ENCODE peak calls at places on chromosome 10, in nine cellular contexts. One of them, this sample, is unnamed.

GRCh38 chr10:84194424-84195043 is at the start of gene CDHR1:
- DNase-seq in AML-193: no peak
- DNase-seq in Peyer's patch: peak
- DNase-seq in stimulated activated CD4-positive, alpha-beta T cell treated with anti-CD3 and anti-CD28 coated beads, Interleukin-1b, Interleukin-23, amount 100 ng/mL, for 4 hours: peak
- DNase-seq in GM03348: peak
- DNase-seq in CD4-positive, alpha-beta T cell: no peak
- DNase-seq in activated naive CD4-positive, alpha-beta T cell: no peak
- DNase-seq in stimulated activated naive CD8-positive, alpha-beta T cell treated with anti-CD3 and anti-CD28 coated beads, Interleukin-15, amount 100 ng/mL, for 72 hours: peak
- DNase-seq in T-helper 2 cell: no peak
- DNase-seq in this sample: no peak

GRCh38 chr10:128054163-128054970 is 71.9 kb downstream of the MKI67 start:
- DNase-seq in AML-193: no peak
- DNase-seq in Peyer's patch: no peak
- DNase-seq in stimulated activated CD4-positive, alpha-beta T cell treated with anti-CD3 and anti-CD28 coated beads, Interleukin-1b, Interleukin-23, amount 100 ng/mL, for 4 hours: no peak
- DNase-seq in GM03348: no peak
- DNase-seq in CD4-positive, alpha-beta T cell: no peak
- DNase-seq in activated naive CD4-positive, alpha-beta T cell: no peak
- DNase-seq in stimulated activated naive CD8-positive, alpha-beta T cell treated with anti-CD3 and anti-CD28 coated beads, Interleukin-15, amount 100 ng/mL, for 72 hours: no peak
- DNase-seq in T-helper 2 cell: no peak
- DNase-seq in this sample: no peak

GRCh38 chr10:68208424-68209042 is 23.4 kb downstream of the ATOH7 start:
- DNase-seq in AML-193: peak
- DNase-seq in Peyer's patch: peak
- DNase-seq in stimulated activated CD4-positive, alpha-beta T cell treated with anti-CD3 and anti-CD28 coated beads, Interleukin-1b, Interleukin-23, amount 100 ng/mL, for 4 hours: no peak
- DNase-seq in GM03348: peak
- DNase-seq in CD4-positive, alpha-beta T cell: no peak
- DNase-seq in activated naive CD4-positive, alpha-beta T cell: no peak
- DNase-seq in stimulated activated naive CD8-positive, alpha-beta T cell treated with anti-CD3 and anti-CD28 coated beads, Interleukin-15, amount 100 ng/mL, for 72 hours: peak
- DNase-seq in T-helper 2 cell: no peak
- DNase-seq in this sample: no peak

GRCh38 chr10:24153537-24153936 is 55.4 kb upstream of the KIAA1217 start:
- DNase-seq in AML-193: no peak
- DNase-seq in Peyer's patch: no peak
- DNase-seq in stimulated activated CD4-positive, alpha-beta T cell treated with anti-CD3 and anti-CD28 coated beads, Interleukin-1b, Interleukin-23, amount 100 ng/mL, for 4 hours: no peak
- DNase-seq in GM03348: no peak
- DNase-seq in CD4-positive, alpha-beta T cell: no peak
- DNase-seq in activated naive CD4-positive, alpha-beta T cell: no peak
- DNase-seq in stimulated activated naive CD8-positive, alpha-beta T cell treated with anti-CD3 and anti-CD28 coated beads, Interleukin-15, amount 100 ng/mL, for 72 hours: no peak
- DNase-seq in T-helper 2 cell: no peak
- DNase-seq in this sample: no peak

GRCh38 chr10:133044502-133044901 is 43.2 kb upstream of the ADGRA1 start:
- DNase-seq in AML-193: no peak
- DNase-seq in Peyer's patch: no peak
- DNase-seq in stimulated activated CD4-positive, alpha-beta T cell treated with anti-CD3 and anti-CD28 coated beads, Interleukin-1b, Interleukin-23, amount 100 ng/mL, for 4 hours: no peak
- DNase-seq in GM03348: no peak
- DNase-seq in CD4-positive, alpha-beta T cell: no peak
- DNase-seq in activated naive CD4-positive, alpha-beta T cell: no peak
- DNase-seq in stimulated activated naive CD8-positive, alpha-beta T cell treated with anti-CD3 and anti-CD28 coated beads, Interleukin-15, amount 100 ng/mL, for 72 hours: no peak
- DNase-seq in T-helper 2 cell: no peak
- DNase-seq in this sample: no peak

GRCh38 chr10:29897999-29898716 is 161.2 kb downstream of the JCAD start:
- DNase-seq in AML-193: no peak
- DNase-seq in Peyer's patch: no peak
- DNase-seq in stimulated activated CD4-positive, alpha-beta T cell treated with anti-CD3 and anti-CD28 coated beads, Interleukin-1b, Interleukin-23, amount 100 ng/mL, for 4 hours: no peak
- DNase-seq in GM03348: no peak
- DNase-seq in CD4-positive, alpha-beta T cell: no peak
- DNase-seq in activated naive CD4-positive, alpha-beta T cell: no peak
- DNase-seq in stimulated activated naive CD8-positive, alpha-beta T cell treated with anti-CD3 and anti-CD28 coated beads, Interleukin-15, amount 100 ng/mL, for 72 hours: no peak
- DNase-seq in T-helper 2 cell: no peak
- DNase-seq in this sample: no peak

GRCh38 chr10:72251635-72252034 is 22.1 kb upstream of the DDIT4 start:
- DNase-seq in AML-193: no peak
- DNase-seq in Peyer's patch: no peak
- DNase-seq in stimulated activated CD4-positive, alpha-beta T cell treated with anti-CD3 and anti-CD28 coated beads, Interleukin-1b, Interleukin-23, amount 100 ng/mL, for 4 hours: no peak
- DNase-seq in GM03348: no peak
- DNase-seq in CD4-positive, alpha-beta T cell: no peak
- DNase-seq in activated naive CD4-positive, alpha-beta T cell: no peak
- DNase-seq in stimulated activated naive CD8-positive, alpha-beta T cell treated with anti-CD3 and anti-CD28 coated beads, Interleukin-15, amount 100 ng/mL, for 72 hours: no peak
- DNase-seq in T-helper 2 cell: no peak
- DNase-seq in this sample: no peak

GRCh38 chr10:77863446-77863845 is 63.1 kb downstream of the DLG5 start:
- DNase-seq in AML-193: no peak
- DNase-seq in Peyer's patch: no peak
- DNase-seq in stimulated activated CD4-positive, alpha-beta T cell treated with anti-CD3 and anti-CD28 coated beads, Interleukin-1b, Interleukin-23, amount 100 ng/mL, for 4 hours: no peak
- DNase-seq in GM03348: no peak
- DNase-seq in CD4-positive, alpha-beta T cell: no peak
- DNase-seq in activated naive CD4-positive, alpha-beta T cell: no peak
- DNase-seq in stimulated activated naive CD8-positive, alpha-beta T cell treated with anti-CD3 and anti-CD28 coated beads, Interleukin-15, amount 100 ng/mL, for 72 hours: no peak
- DNase-seq in T-helper 2 cell: no peak
- DNase-seq in this sample: no peak

GRCh38 chr10:80684217-80684616 is 146.5 kb downstream of the SH2D4B start:
- DNase-seq in AML-193: peak
- DNase-seq in Peyer's patch: no peak
- DNase-seq in stimulated activated CD4-positive, alpha-beta T cell treated with anti-CD3 and anti-CD28 coated beads, Interleukin-1b, Interleukin-23, amount 100 ng/mL, for 4 hours: no peak
- DNase-seq in GM03348: peak
- DNase-seq in CD4-positive, alpha-beta T cell: no peak
- DNase-seq in activated naive CD4-positive, alpha-beta T cell: no peak
- DNase-seq in stimulated activated naive CD8-positive, alpha-beta T cell treated with anti-CD3 and anti-CD28 coated beads, Interleukin-15, amount 100 ng/mL, for 72 hours: no peak
- DNase-seq in T-helper 2 cell: no peak
- DNase-seq in this sample: no peak

GRCh38 chr10:113335603-113336002 is 217.2 kb upstream of the HABP2 start:
- DNase-seq in AML-193: no peak
- DNase-seq in Peyer's patch: no peak
- DNase-seq in stimulated activated CD4-positive, alpha-beta T cell treated with anti-CD3 and anti-CD28 coated beads, Interleukin-1b, Interleukin-23, amount 100 ng/mL, for 4 hours: no peak
- DNase-seq in GM03348: peak
- DNase-seq in CD4-positive, alpha-beta T cell: no peak
- DNase-seq in activated naive CD4-positive, alpha-beta T cell: no peak
- DNase-seq in stimulated activated naive CD8-positive, alpha-beta T cell treated with anti-CD3 and anti-CD28 coated beads, Interleukin-15, amount 100 ng/mL, for 72 hours: no peak
- DNase-seq in T-helper 2 cell: no peak
- DNase-seq in this sample: no peak

GRCh38 chr10:101646369-101646768 is 48.6 kb downstream of the FBXW4 start:
- DNase-seq in AML-193: no peak
- DNase-seq in Peyer's patch: no peak
- DNase-seq in stimulated activated CD4-positive, alpha-beta T cell treated with anti-CD3 and anti-CD28 coated beads, Interleukin-1b, Interleukin-23, amount 100 ng/mL, for 4 hours: no peak
- DNase-seq in GM03348: no peak
- DNase-seq in CD4-positive, alpha-beta T cell: no peak
- DNase-seq in activated naive CD4-positive, alpha-beta T cell: no peak
- DNase-seq in stimulated activated naive CD8-positive, alpha-beta T cell treated with anti-CD3 and anti-CD28 coated beads, Interleukin-15, amount 100 ng/mL, for 72 hours: no peak
- DNase-seq in T-helper 2 cell: no peak
- DNase-seq in this sample: no peak

GRCh38 chr10:101284171-101285092 is 55.2 kb upstream of the LBX1 start:
- DNase-seq in AML-193: no peak
- DNase-seq in Peyer's patch: no peak
- DNase-seq in stimulated activated CD4-positive, alpha-beta T cell treated with anti-CD3 and anti-CD28 coated beads, Interleukin-1b, Interleukin-23, amount 100 ng/mL, for 4 hours: no peak
- DNase-seq in GM03348: no peak
- DNase-seq in CD4-positive, alpha-beta T cell: no peak
- DNase-seq in activated naive CD4-positive, alpha-beta T cell: no peak
- DNase-seq in stimulated activated naive CD8-positive, alpha-beta T cell treated with anti-CD3 and anti-CD28 coated beads, Interleukin-15, amount 100 ng/mL, for 72 hours: no peak
- DNase-seq in T-helper 2 cell: no peak
- DNase-seq in this sample: no peak

GRCh38 chr10:60549686-60550085 is 160.0 kb upstream of the ANK3 start:
- DNase-seq in AML-193: peak
- DNase-seq in Peyer's patch: no peak
- DNase-seq in stimulated activated CD4-positive, alpha-beta T cell treated with anti-CD3 and anti-CD28 coated beads, Interleukin-1b, Interleukin-23, amount 100 ng/mL, for 4 hours: no peak
- DNase-seq in GM03348: no peak
- DNase-seq in CD4-positive, alpha-beta T cell: no peak
- DNase-seq in activated naive CD4-positive, alpha-beta T cell: no peak
- DNase-seq in stimulated activated naive CD8-positive, alpha-beta T cell treated with anti-CD3 and anti-CD28 coated beads, Interleukin-15, amount 100 ng/mL, for 72 hours: no peak
- DNase-seq in T-helper 2 cell: no peak
- DNase-seq in this sample: no peak

GRCh38 chr10:931326-932318 is at the start of gene LARP4B:
- DNase-seq in AML-193: peak
- DNase-seq in Peyer's patch: peak
- DNase-seq in stimulated activated CD4-positive, alpha-beta T cell treated with anti-CD3 and anti-CD28 coated beads, Interleukin-1b, Interleukin-23, amount 100 ng/mL, for 4 hours: peak
- DNase-seq in GM03348: peak
- DNase-seq in CD4-positive, alpha-beta T cell: peak
- DNase-seq in activated naive CD4-positive, alpha-beta T cell: peak
- DNase-seq in stimulated activated naive CD8-positive, alpha-beta T cell treated with anti-CD3 and anti-CD28 coated beads, Interleukin-15, amount 100 ng/mL, for 72 hours: peak
- DNase-seq in T-helper 2 cell: peak
- DNase-seq in this sample: peak

GRCh38 chr10:87678302-87678701 is 18.6 kb downstream of the PAPSS2 start:
- DNase-seq in AML-193: no peak
- DNase-seq in Peyer's patch: no peak
- DNase-seq in stimulated activated CD4-positive, alpha-beta T cell treated with anti-CD3 and anti-CD28 coated beads, Interleukin-1b, Interleukin-23, amount 100 ng/mL, for 4 hours: no peak
- DNase-seq in GM03348: no peak
- DNase-seq in CD4-positive, alpha-beta T cell: no peak
- DNase-seq in activated naive CD4-positive, alpha-beta T cell: no peak
- DNase-seq in stimulated activated naive CD8-positive, alpha-beta T cell treated with anti-CD3 and anti-CD28 coated beads, Interleukin-15, amount 100 ng/mL, for 72 hours: no peak
- DNase-seq in T-helper 2 cell: no peak
- DNase-seq in this sample: no peak

GRCh38 chr10:63825766-63826165 is 304.6 kb downstream of the REEP3 start:
- DNase-seq in AML-193: no peak
- DNase-seq in Peyer's patch: no peak
- DNase-seq in stimulated activated CD4-positive, alpha-beta T cell treated with anti-CD3 and anti-CD28 coated beads, Interleukin-1b, Interleukin-23, amount 100 ng/mL, for 4 hours: no peak
- DNase-seq in GM03348: no peak
- DNase-seq in CD4-positive, alpha-beta T cell: no peak
- DNase-seq in activated naive CD4-positive, alpha-beta T cell: no peak
- DNase-seq in stimulated activated naive CD8-positive, alpha-beta T cell treated with anti-CD3 and anti-CD28 coated beads, Interleukin-15, amount 100 ng/mL, for 72 hours: no peak
- DNase-seq in T-helper 2 cell: no peak
- DNase-seq in this sample: no peak

GRCh38 chr10:110077436-110078120 is 69.8 kb downstream of the ADD3 start:
- DNase-seq in AML-193: peak
- DNase-seq in Peyer's patch: no peak
- DNase-seq in stimulated activated CD4-positive, alpha-beta T cell treated with anti-CD3 and anti-CD28 coated beads, Interleukin-1b, Interleukin-23, amount 100 ng/mL, for 4 hours: no peak
- DNase-seq in GM03348: no peak
- DNase-seq in CD4-positive, alpha-beta T cell: no peak
- DNase-seq in activated naive CD4-positive, alpha-beta T cell: no peak
- DNase-seq in stimulated activated naive CD8-positive, alpha-beta T cell treated with anti-CD3 and anti-CD28 coated beads, Interleukin-15, amount 100 ng/mL, for 72 hours: no peak
- DNase-seq in T-helper 2 cell: no peak
- DNase-seq in this sample: no peak

GRCh38 chr10:8379906-8380832 is 325.7 kb downstream of the GATA3 start:
- DNase-seq in AML-193: no peak
- DNase-seq in Peyer's patch: no peak
- DNase-seq in stimulated activated CD4-positive, alpha-beta T cell treated with anti-CD3 and anti-CD28 coated beads, Interleukin-1b, Interleukin-23, amount 100 ng/mL, for 4 hours: no peak
- DNase-seq in GM03348: no peak
- DNase-seq in CD4-positive, alpha-beta T cell: no peak
- DNase-seq in activated naive CD4-positive, alpha-beta T cell: no peak
- DNase-seq in stimulated activated naive CD8-positive, alpha-beta T cell treated with anti-CD3 and anti-CD28 coated beads, Interleukin-15, amount 100 ng/mL, for 72 hours: no peak
- DNase-seq in T-helper 2 cell: no peak
- DNase-seq in this sample: no peak

GRCh38 chr10:43383204-43383971 is 12.0 kb downstream of the FXYD4 start:
- DNase-seq in AML-193: no peak
- DNase-seq in Peyer's patch: peak
- DNase-seq in stimulated activated CD4-positive, alpha-beta T cell treated with anti-CD3 and anti-CD28 coated beads, Interleukin-1b, Interleukin-23, amount 100 ng/mL, for 4 hours: no peak
- DNase-seq in GM03348: peak
- DNase-seq in CD4-positive, alpha-beta T cell: no peak
- DNase-seq in activated naive CD4-positive, alpha-beta T cell: no peak
- DNase-seq in stimulated activated naive CD8-positive, alpha-beta T cell treated with anti-CD3 and anti-CD28 coated beads, Interleukin-15, amount 100 ng/mL, for 72 hours: no peak
- DNase-seq in T-helper 2 cell: no peak
- DNase-seq in this sample: no peak

GRCh38 chr10:61399386-61399785 is 53.8 kb downstream of the TMEM26 start:
- DNase-seq in AML-193: no peak
- DNase-seq in Peyer's patch: no peak
- DNase-seq in stimulated activated CD4-positive, alpha-beta T cell treated with anti-CD3 and anti-CD28 coated beads, Interleukin-1b, Interleukin-23, amount 100 ng/mL, for 4 hours: no peak
- DNase-seq in GM03348: no peak
- DNase-seq in CD4-positive, alpha-beta T cell: no peak
- DNase-seq in activated naive CD4-positive, alpha-beta T cell: no peak
- DNase-seq in stimulated activated naive CD8-positive, alpha-beta T cell treated with anti-CD3 and anti-CD28 coated beads, Interleukin-15, amount 100 ng/mL, for 72 hours: no peak
- DNase-seq in T-helper 2 cell: no peak
- DNase-seq in this sample: no peak

GRCh38 chr10:44589931-44590330 is 205.0 kb upstream of the CXCL12 start:
- DNase-seq in AML-193: no peak
- DNase-seq in Peyer's patch: no peak
- DNase-seq in stimulated activated CD4-positive, alpha-beta T cell treated with anti-CD3 and anti-CD28 coated beads, Interleukin-1b, Interleukin-23, amount 100 ng/mL, for 4 hours: no peak
- DNase-seq in GM03348: no peak
- DNase-seq in CD4-positive, alpha-beta T cell: no peak
- DNase-seq in activated naive CD4-positive, alpha-beta T cell: no peak
- DNase-seq in stimulated activated naive CD8-positive, alpha-beta T cell treated with anti-CD3 and anti-CD28 coated beads, Interleukin-15, amount 100 ng/mL, for 72 hours: no peak
- DNase-seq in T-helper 2 cell: no peak
- DNase-seq in this sample: no peak

GRCh38 chr10:19918800-19919199 is 102.6 kb downstream of the PLXDC2 start:
- DNase-seq in AML-193: no peak
- DNase-seq in Peyer's patch: no peak
- DNase-seq in stimulated activated CD4-positive, alpha-beta T cell treated with anti-CD3 and anti-CD28 coated beads, Interleukin-1b, Interleukin-23, amount 100 ng/mL, for 4 hours: no peak
- DNase-seq in GM03348: no peak
- DNase-seq in CD4-positive, alpha-beta T cell: no peak
- DNase-seq in activated naive CD4-positive, alpha-beta T cell: no peak
- DNase-seq in stimulated activated naive CD8-positive, alpha-beta T cell treated with anti-CD3 and anti-CD28 coated beads, Interleukin-15, amount 100 ng/mL, for 72 hours: no peak
- DNase-seq in T-helper 2 cell: no peak
- DNase-seq in this sample: no peak

GRCh38 chr10:86603256-86603655 is 51.1 kb upstream of the OPN4 start:
- DNase-seq in AML-193: no peak
- DNase-seq in Peyer's patch: no peak
- DNase-seq in stimulated activated CD4-positive, alpha-beta T cell treated with anti-CD3 and anti-CD28 coated beads, Interleukin-1b, Interleukin-23, amount 100 ng/mL, for 4 hours: no peak
- DNase-seq in GM03348: no peak
- DNase-seq in CD4-positive, alpha-beta T cell: no peak
- DNase-seq in activated naive CD4-positive, alpha-beta T cell: no peak
- DNase-seq in stimulated activated naive CD8-positive, alpha-beta T cell treated with anti-CD3 and anti-CD28 coated beads, Interleukin-15, amount 100 ng/mL, for 72 hours: no peak
- DNase-seq in T-helper 2 cell: no peak
- DNase-seq in this sample: no peak

GRCh38 chr10:32054087-32054486 is 2.1 kb downstream of the KIF5B start:
- DNase-seq in AML-193: peak
- DNase-seq in Peyer's patch: no peak
- DNase-seq in stimulated activated CD4-positive, alpha-beta T cell treated with anti-CD3 and anti-CD28 coated beads, Interleukin-1b, Interleukin-23, amount 100 ng/mL, for 4 hours: no peak
- DNase-seq in GM03348: peak
- DNase-seq in CD4-positive, alpha-beta T cell: no peak
- DNase-seq in activated naive CD4-positive, alpha-beta T cell: no peak
- DNase-seq in stimulated activated naive CD8-positive, alpha-beta T cell treated with anti-CD3 and anti-CD28 coated beads, Interleukin-15, amount 100 ng/mL, for 72 hours: no peak
- DNase-seq in T-helper 2 cell: no peak
- DNase-seq in this sample: no peak

GRCh38 chr10:8047452-8048280 is 6.8 kb upstream of the GATA3 start:
- DNase-seq in AML-193: no peak
- DNase-seq in Peyer's patch: no peak
- DNase-seq in stimulated activated CD4-positive, alpha-beta T cell treated with anti-CD3 and anti-CD28 coated beads, Interleukin-1b, Interleukin-23, amount 100 ng/mL, for 4 hours: no peak
- DNase-seq in GM03348: no peak
- DNase-seq in CD4-positive, alpha-beta T cell: no peak
- DNase-seq in activated naive CD4-positive, alpha-beta T cell: no peak
- DNase-seq in stimulated activated naive CD8-positive, alpha-beta T cell treated with anti-CD3 and anti-CD28 coated beads, Interleukin-15, amount 100 ng/mL, for 72 hours: peak
- DNase-seq in T-helper 2 cell: no peak
- DNase-seq in this sample: no peak

GRCh38 chr10:83352588-83352987 is 786.7 kb upstream of the GHITM start:
- DNase-seq in AML-193: no peak
- DNase-seq in Peyer's patch: no peak
- DNase-seq in stimulated activated CD4-positive, alpha-beta T cell treated with anti-CD3 and anti-CD28 coated beads, Interleukin-1b, Interleukin-23, amount 100 ng/mL, for 4 hours: no peak
- DNase-seq in GM03348: no peak
- DNase-seq in CD4-positive, alpha-beta T cell: no peak
- DNase-seq in activated naive CD4-positive, alpha-beta T cell: no peak
- DNase-seq in stimulated activated naive CD8-positive, alpha-beta T cell treated with anti-CD3 and anti-CD28 coated beads, Interleukin-15, amount 100 ng/mL, for 72 hours: no peak
- DNase-seq in T-helper 2 cell: no peak
- DNase-seq in this sample: no peak

GRCh38 chr10:116162851-116163250 is 110.2 kb downstream of the GFRA1 start:
- DNase-seq in AML-193: no peak
- DNase-seq in Peyer's patch: no peak
- DNase-seq in stimulated activated CD4-positive, alpha-beta T cell treated with anti-CD3 and anti-CD28 coated beads, Interleukin-1b, Interleukin-23, amount 100 ng/mL, for 4 hours: no peak
- DNase-seq in GM03348: no peak
- DNase-seq in CD4-positive, alpha-beta T cell: no peak
- DNase-seq in activated naive CD4-positive, alpha-beta T cell: no peak
- DNase-seq in stimulated activated naive CD8-positive, alpha-beta T cell treated with anti-CD3 and anti-CD28 coated beads, Interleukin-15, amount 100 ng/mL, for 72 hours: no peak
- DNase-seq in T-helper 2 cell: no peak
- DNase-seq in this sample: no peak

GRCh38 chr10:86334515-86335085 is 32.0 kb downstream of the GRID1 start:
- DNase-seq in AML-193: no peak
- DNase-seq in Peyer's patch: no peak
- DNase-seq in stimulated activated CD4-positive, alpha-beta T cell treated with anti-CD3 and anti-CD28 coated beads, Interleukin-1b, Interleukin-23, amount 100 ng/mL, for 4 hours: no peak
- DNase-seq in GM03348: no peak
- DNase-seq in CD4-positive, alpha-beta T cell: no peak
- DNase-seq in activated naive CD4-positive, alpha-beta T cell: no peak
- DNase-seq in stimulated activated naive CD8-positive, alpha-beta T cell treated with anti-CD3 and anti-CD28 coated beads, Interleukin-15, amount 100 ng/mL, for 72 hours: no peak
- DNase-seq in T-helper 2 cell: no peak
- DNase-seq in this sample: peak